ENCODE peak calls at places on chromosomes 2 and 18, in four cellular contexts. I is SK-N-SH, X is K562, T is GM12878. W is an unnamed sample.

GRCh38 chr2:128732976-128733431 is 414.3 kb upstream of the HS6ST1 start:
- DNase-seq in I (no peak), X (no peak), T (no peak), W (no peak)

GRCh38 chr2:237445611-237446332 is 31.8 kb upstream of the COL6A3 start:
- DNase-seq in I (no peak), X (no peak), T (no peak), W (no peak)

GRCh38 chr2:204860249-204860648 is 315.0 kb downstream of the PARD3B start:
- DNase-seq in I (no peak), X (no peak), T (no peak), W (no peak)

GRCh38 chr2:61247204-61247812 is 85.3 kb downstream of the C2orf74 start:
- DNase-seq in I (no peak), X (no peak), T (no peak), W (no peak)

GRCh38 chr2:25279091-25279651 is 62.6 kb downstream of the DNMT3A start:
- DNase-seq in I (no peak), X (no peak), T (peak), W (no peak)

GRCh38 chr2:200733713-200734198 is 78.0 kb upstream of the BZW1 start:
- DNase-seq in I (no peak), X (no peak), T (no peak), W (no peak)

GRCh38 chr2:239803764-239804111 is 221.4 kb downstream of the NDUFA10 start:
- DNase-seq in I (no peak), X (no peak), T (no peak), W (no peak)

GRCh38 chr2:33005057-33005456 is 58.3 kb downstream of the LTBP1 start:
- DNase-seq in I (no peak), X (no peak), T (no peak), W (no peak)

GRCh38 chr2:128519517-128520215 is 201.0 kb upstream of the HS6ST1 start:
- DNase-seq in I (no peak), X (no peak), T (no peak), W (no peak)

GRCh38 chr18:74013955-74014354 is 133.7 kb downstream of the FBXO15 start:
- DNase-seq in I (no peak), X (no peak), T (no peak), W (no peak)

GRCh38 chr2:218260742-218261423 is at the start of gene GPBAR1:
- DNase-seq in I (no peak), X (no peak), T (no peak), W (peak)

GRCh38 chr2:102698369-102699111 is 63.3 kb upstream of the TMEM182 start:
- DNase-seq in I (no peak), X (peak), T (no peak), W (no peak)

GRCh38 chr2:66684289-66684688 is 249.4 kb downstream of the MEIS1 start:
- DNase-seq in I (no peak), X (no peak), T (no peak), W (no peak)

GRCh38 chr2:100291152-100291970 is 30.9 kb downstream of the LONRF2 start:
- DNase-seq in I (peak), X (peak), T (no peak), W (no peak)

GRCh38 chr2:7539077-7539476 is 621.9 kb downstream of the RNF144A start:
- DNase-seq in I (no peak), X (no peak), T (no peak), W (no peak)

GRCh38 chr2:231648579-231649174 is 56.0 kb downstream of the TEX44 start:
- DNase-seq in I (peak), X (no peak), T (no peak), W (peak)

GRCh38 chr18:12296087-12296403 is 12.0 kb upstream of the TUBB6 start:
- DNase-seq in I (no peak), X (no peak), T (no peak), W (no peak)

GRCh38 chr18:22734103-22734661 is 198.9 kb upstream of the RBBP8 start:
- DNase-seq in I (no peak), X (no peak), T (no peak), W (no peak)

GRCh38 chr2:211745295-211746097 is 793.1 kb downstream of the ERBB4 start:
- DNase-seq in I (peak), X (peak), T (no peak), W (peak)

GRCh38 chr2:234939976-234940375 is 11.8 kb upstream of the SH3BP4 start:
- DNase-seq in I (no peak), X (no peak), T (no peak), W (no peak)

GRCh38 chr18:44518091-44518490 is 162.6 kb upstream of the SETBP1 start:
- DNase-seq in I (no peak), X (no peak), T (no peak), W (no peak)

GRCh38 chr2:36060133-36060532 is 295.4 kb upstream of the CRIM1 start:
- DNase-seq in I (no peak), X (no peak), T (no peak), W (no peak)

GRCh38 chr2:144479138-144479537 is 40.8 kb downstream of the ZEB2 start:
- DNase-seq in I (no peak), X (no peak), T (no peak), W (peak)

GRCh38 chr2:72778410-72778809 is 47.4 kb downstream of the EXOC6B start:
- DNase-seq in I (no peak), X (no peak), T (no peak), W (no peak)

GRCh38 chr2:201344663-201345366 is 12.3 kb downstream of the FLACC1 start:
- DNase-seq in I (no peak), X (peak), T (peak), W (no peak)

GRCh38 chr2:171436307-171436706 is 2.3 kb downstream of the DCAF17 start:
- DNase-seq in I (no peak), X (no peak), T (no peak), W (no peak)

GRCh38 chr2:56018202-56018601 is 94.6 kb upstream of the EFEMP1 start:
- DNase-seq in I (no peak), X (no peak), T (no peak), W (no peak)

GRCh38 chr2:172442072-172442895 is 14.9 kb downstream of the ITGA6 start:
- DNase-seq in I (no peak), X (no peak), T (no peak), W (no peak)

GRCh38 chr2:150974223-150974622 is 287.4 kb downstream of the RBM43 start:
- DNase-seq in I (no peak), X (no peak), T (no peak), W (no peak)

GRCh38 chr2:96928277-96928781 is 58.1 kb downstream of the FAM178B start:
- DNase-seq in I (no peak), X (no peak), T (no peak), W (no peak)

GRCh38 chr18:11320981-11321380 is 171.6 kb upstream of the PIEZO2 start:
- DNase-seq in I (no peak), X (no peak), T (no peak), W (no peak)

GRCh38 chr18:34870916-34871315 is 160.8 kb downstream of the DTNA start:
- DNase-seq in I (no peak), X (no peak), T (no peak), W (no peak)

GRCh38 chr18:8705280-8705940 is at the start of gene MTCL1:
- DNase-seq in I (peak), X (no peak), T (no peak), W (peak)
- TF ChIP-seq USF1 in I (no peak), X (no peak), T (no peak), W (no peak)

GRCh38 chr2:219520079-219520478 is 5.8 kb downstream of the ASIC4 start:
- DNase-seq in I (no peak), X (no peak), T (no peak), W (no peak)

GRCh38 chr2:219522111-219523030 is 8.1 kb downstream of the ASIC4 start:
- DNase-seq in I (no peak), X (peak), T (no peak), W (peak)

GRCh38 chr2:219523031-219523671 is 8.9 kb downstream of the ASIC4 start:
- DNase-seq in I (no peak), X (no peak), T (no peak), W (peak)

GRCh38 chr2:219519526-219519916 is 5.2 kb downstream of the ASIC4 start:
- DNase-seq in I (no peak), X (no peak), T (no peak), W (no peak)

GRCh38 chr2:219521066-219521880 is 7.0 kb downstream of the ASIC4 start:
- DNase-seq in I (peak), X (peak), T (no peak), W (peak)
- TF ChIP-seq MAX in I (no peak), X (no peak), T (no peak), W (no peak)

DNA sequence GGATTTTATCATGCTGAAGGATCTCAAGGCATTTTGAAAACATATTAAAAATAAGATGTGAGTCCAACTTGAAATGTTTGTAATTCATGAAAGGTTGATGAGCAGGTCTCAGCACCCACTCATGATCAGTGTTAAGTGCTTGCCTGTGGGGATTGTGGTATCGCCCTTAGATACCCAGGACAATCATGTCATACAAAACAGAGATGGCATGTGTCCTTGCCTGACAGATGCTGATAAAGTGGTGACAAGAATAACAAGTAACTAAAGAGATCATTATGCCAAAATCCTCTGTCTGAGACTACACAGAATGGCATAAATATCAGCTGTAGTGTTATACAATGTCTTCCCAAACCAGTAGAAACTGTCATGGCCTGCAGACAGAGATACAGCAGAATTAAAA is 930.3 kb downstream of the SUCLG1 start:
- DNase-seq in I (no peak), X (no peak), T (no peak), W (no peak)
- TF ChIP-seq USF1 in I (no peak), X (no peak), T (no peak), W (no peak)

GRCh38 chr18:33828949-33829348 is 250.9 kb downstream of the ASXL3 start:
- DNase-seq in I (no peak), X (no peak), T (no peak), W (no peak)

GRCh38 chr18:33833847-33834246 is 255.8 kb downstream of the ASXL3 start:
- DNase-seq in I (no peak), X (no peak), T (no peak), W (no peak)

GRCh38 chr18:33835419-33835818 is 257.4 kb downstream of the ASXL3 start:
- DNase-seq in I (no peak), X (no peak), T (no peak), W (no peak)

GRCh38 chr18:33830210-33830609 is 252.2 kb downstream of the ASXL3 start:
- DNase-seq in I (no peak), X (no peak), T (no peak), W (no peak)

GRCh38 chr18:33831424-33831823 is 253.4 kb downstream of the ASXL3 start:
- DNase-seq in I (no peak), X (no peak), T (no peak), W (no peak)
- TF ChIP-seq MAX in I (no peak), X (no peak), T (no peak), W (no peak)